ENCODE peak calls at places on chromosomes 6 and 20, in four cellular contexts. F is K562, P is GM12878, C is astrocyte. T is an unnamed sample.

GRCh38 chr6:108005961-108006360 is 48.0 kb upstream of the SEC63 start:
- DNase-seq in C (no peak), P (no peak), F (no peak), T (no peak)

GRCh38 chr6:50992704-50993625 is 174.3 kb downstream of the TFAP2B start:
- DNase-seq in P (no peak), C (no peak), F (no peak), T (no peak)

GRCh38 chr6:161414180-161414579 is 140.3 kb upstream of the AGPAT4 start:
- DNase-seq in F (no peak), P (no peak), C (no peak), T (no peak)

GRCh38 chr20:47620808-47621805 is 119.4 kb downstream of the NCOA3 start:
- DNase-seq in C (peak; percentile 49), F (peak; percentile 42), P (peak; percentile 32), T (peak; percentile 72)

GRCh38 chr6:52598123-52598823 is 21.4 kb upstream of the TRAM2 start:
- DNase-seq in P (no peak), C (peak; percentile 70), F (peak; percentile 89), T (peak; percentile 91)

GRCh38 chr6:118768904-118769325 is 117.5 kb upstream of the CEP85L start:
- DNase-seq in C (no peak), F (no peak), P (no peak), T (no peak)

GRCh38 chr20:39049148-39049547 is 87.0 kb downstream of the DHX35 start:
- DNase-seq in C (no peak), P (no peak), F (no peak), T (no peak)

GRCh38 chr20:43043887-43044286 is 145.8 kb downstream of the PTPRT start:
- DNase-seq in P (no peak), F (no peak), C (no peak), T (no peak)

GRCh38 chr6:82872092-82872635 is 193.5 kb downstream of the UBE3D start:
- DNase-seq in F (no peak), P (no peak), C (no peak), T (no peak)

GRCh38 chr6:4731996-4732395 is 44.2 kb upstream of the CDYL start:
- DNase-seq in F (no peak), C (no peak), P (no peak), T (no peak)

GRCh38 chr20:35342154-35342769 is 50.0 kb upstream of the FAM83C start:
- DNase-seq in C (peak; percentile 54), P (no peak), F (no peak), T (no peak)

GRCh38 chr6:17013701-17014100 is 88.1 kb upstream of the STMND1 start:
- DNase-seq in F (no peak), C (peak; percentile 90), P (no peak), T (no peak)

GRCh38 chr6:28947067-28947765 is 23.4 kb upstream of the TRIM27 start:
- DNase-seq in P (no peak), F (no peak), C (no peak), T (no peak)

GRCh38 chr6:38459291-38459690 is 180.4 kb downstream of the BTBD9 start:
- DNase-seq in P (no peak), C (peak; percentile 55), F (no peak), T (peak; percentile 21)

GRCh38 chr6:139983555-139984276 is 609.3 kb upstream of the CITED2 start:
- DNase-seq in P (no peak), C (no peak), F (no peak), T (no peak)

GRCh38 chr6:40413231-40413755 is 173.9 kb downstream of the LRFN2 start:
- DNase-seq in F (no peak), C (no peak), P (no peak), T (peak; percentile 49)

GRCh38 chr20:23235173-23236027 is 115.2 kb upstream of the NXT1 start:
- DNase-seq in F (peak; percentile 66), C (peak; percentile 25), P (no peak), T (peak; percentile 63)

GRCh38 chr20:560680-561079 is 17.1 kb upstream of the CSNK2A1 start:
- DNase-seq in F (no peak), P (no peak), C (no peak), T (no peak)

GRCh38 chr20:558117-558516 is 14.5 kb upstream of the CSNK2A1 start:
- DNase-seq in C (no peak), F (peak; percentile 21), P (no peak), T (no peak)

GRCh38 chr20:564195-564594 is 20.6 kb upstream of the CSNK2A1 start:
- DNase-seq in F (no peak), C (no peak), P (no peak), T (no peak)

GRCh38 chr20:562232-562897 is 18.8 kb upstream of the CSNK2A1 start:
- DNase-seq in C (no peak), P (no peak), F (no peak), T (no peak)

GRCh38 chr20:561437-562231 is 18.0 kb upstream of the CSNK2A1 start:
- DNase-seq in P (no peak), C (peak; percentile 32), F (peak; percentile 51), T (peak; percentile 80)
- TF ChIP-seq EZH2 in P (no peak), C (no peak), F (no peak), T (no peak)

GRCh38 chr20:19928379-19929360 is 88.5 kb upstream of the NAA20 start:
- DNase-seq in C (no peak), P (no peak), F (no peak), T (no peak)
- H3K27ac ChIP-seq in C (no peak overlapping the region), P (no peak overlapping the region), F (no peak overlapping the region), T (no peak overlapping the region)

DNA sequence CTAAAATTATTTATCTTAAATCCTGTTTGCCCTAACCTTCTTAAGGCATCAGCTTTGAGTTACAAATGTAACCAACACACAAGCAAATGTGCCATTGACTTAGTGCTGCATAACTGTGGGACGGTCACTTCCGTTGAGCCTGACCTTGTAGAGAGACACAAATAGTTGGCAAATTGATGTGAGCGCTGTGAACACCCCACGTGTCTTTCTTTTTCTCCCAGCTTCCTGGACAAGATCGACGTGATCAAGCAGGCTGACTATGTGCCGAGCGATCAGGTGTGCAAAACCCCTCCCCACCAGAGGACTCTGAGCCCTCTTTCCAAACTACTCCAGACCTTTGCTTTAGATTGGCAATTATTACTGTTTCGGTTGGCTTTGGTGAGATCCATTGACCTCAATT is 56.4 kb downstream of the GNAS start:
- DNase-seq in F (no peak), C (no peak), P (no peak), T (no peak)
- H3K36me3 ChIP-seq in F (peaks cover 74% of the 10 kb centered on the region), C (peaks cover 74% of the 10 kb centered on the region), P (peaks cover 53% of the 10 kb centered on the region), T (peaks cover 79% of the 10 kb centered on the region)

GRCh38 chr6:7723554-7723953 is 2.3 kb upstream of the BMP6 start:
- DNase-seq in P (no peak), C (no peak), F (no peak), T (no peak)
- TF ChIP-seq EZH2 in P (no peak), C (no peak), F (no peak), T (no peak)

GRCh38 chr6:3384346-3385143 is 72.3 kb downstream of the SLC22A23 start:
- DNase-seq in C (no peak), F (no peak), P (no peak), T (no peak)

GRCh38 chr6:3386374-3386857 is 70.4 kb downstream of the SLC22A23 start:
- DNase-seq in C (no peak), P (no peak), F (no peak), T (no peak)

GRCh38 chr6:3383525-3383924 is 73.3 kb downstream of the SLC22A23 start:
- DNase-seq in P (peak; percentile 75), C (peak; percentile 62), F (peak; percentile 74), T (no peak)

GRCh38 chr6:3382399-3383279 is 74.2 kb downstream of the SLC22A23 start:
- DNase-seq in C (peak; percentile 25), F (no peak), P (no peak), T (no peak)

GRCh38 chr6:3385660-3386151 is 71.1 kb downstream of the SLC22A23 start:
- DNase-seq in C (peak; percentile 15), F (no peak), P (no peak), T (no peak)
- H3K27ac ChIP-seq in C (no peak overlapping the region), F (no peak overlapping the region), P (no peak overlapping the region), T (no peak overlapping the region)

DNA sequence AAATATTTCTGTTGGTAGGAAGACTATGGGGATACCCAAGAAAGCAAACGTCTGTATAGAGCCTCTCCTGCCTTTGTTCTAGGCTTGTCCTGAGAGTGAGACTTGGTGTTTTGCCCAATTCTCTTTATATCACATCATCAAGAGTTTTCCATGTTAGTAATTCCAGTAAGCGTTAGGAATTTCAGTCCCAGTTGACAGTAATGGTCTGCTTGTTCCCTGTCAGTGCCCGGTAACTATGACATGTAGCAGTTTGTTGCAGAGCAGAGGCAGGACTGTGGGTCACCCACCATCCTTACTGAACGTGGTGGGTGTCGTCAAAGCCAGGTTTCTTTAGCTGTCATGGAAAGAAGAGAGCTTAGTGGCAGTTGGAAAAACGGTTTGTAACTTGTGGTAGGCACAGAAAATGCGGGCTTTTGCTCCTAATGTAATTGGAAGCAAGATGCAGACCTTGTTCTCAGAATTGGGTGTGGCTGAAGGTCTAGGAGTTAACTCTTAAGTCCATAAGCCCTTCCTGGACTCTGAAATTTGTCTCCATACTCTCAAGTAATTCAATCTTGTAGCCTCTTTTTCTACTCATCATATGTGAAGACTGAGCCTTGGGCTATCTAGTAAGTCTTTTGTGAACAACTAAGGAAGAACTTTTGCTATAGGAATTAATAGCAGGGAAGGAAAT is 188.8 kb downstream of the TMEM242 start:
- DNase-seq in F (no peak), C (peak; percentile 71), P (no peak), T (no peak)
- H3K36me3 ChIP-seq in F (peaks cover 34% of the 10 kb centered on the region), C (no peaks in the 10 kb centered on the region), P (peaks cover 29% of the 10 kb centered on the region), T (no peaks in the 10 kb centered on the region)

GRCh38 chr6:168441434-168442391 is 729 bp downstream of the SMOC2 start:
- DNase-seq in C (no peak), F (no peak), P (no peak), T (no peak)
- TF ChIP-seq EZH2 in C (peak; percentile 71), F (no peak), P (no peak), T (peak; percentile 73)

GRCh38 chr6:157047951-157048350 is 270.8 kb downstream of the ARID1B start:
- DNase-seq in C (no peak), P (no peak), F (no peak), T (peak; percentile 43)

GRCh38 chr6:157047328-157047727 is 270.1 kb downstream of the ARID1B start:
- DNase-seq in C (no peak), P (no peak), F (no peak), T (no peak)

GRCh38 chr6:157049126-157049525 is 271.9 kb downstream of the ARID1B start:
- DNase-seq in P (no peak), F (peak; percentile 35), C (no peak), T (no peak)

GRCh38 chr6:157046776-157047175 is 269.6 kb downstream of the ARID1B start:
- DNase-seq in F (no peak), C (no peak), P (no peak), T (no peak)

DNA sequence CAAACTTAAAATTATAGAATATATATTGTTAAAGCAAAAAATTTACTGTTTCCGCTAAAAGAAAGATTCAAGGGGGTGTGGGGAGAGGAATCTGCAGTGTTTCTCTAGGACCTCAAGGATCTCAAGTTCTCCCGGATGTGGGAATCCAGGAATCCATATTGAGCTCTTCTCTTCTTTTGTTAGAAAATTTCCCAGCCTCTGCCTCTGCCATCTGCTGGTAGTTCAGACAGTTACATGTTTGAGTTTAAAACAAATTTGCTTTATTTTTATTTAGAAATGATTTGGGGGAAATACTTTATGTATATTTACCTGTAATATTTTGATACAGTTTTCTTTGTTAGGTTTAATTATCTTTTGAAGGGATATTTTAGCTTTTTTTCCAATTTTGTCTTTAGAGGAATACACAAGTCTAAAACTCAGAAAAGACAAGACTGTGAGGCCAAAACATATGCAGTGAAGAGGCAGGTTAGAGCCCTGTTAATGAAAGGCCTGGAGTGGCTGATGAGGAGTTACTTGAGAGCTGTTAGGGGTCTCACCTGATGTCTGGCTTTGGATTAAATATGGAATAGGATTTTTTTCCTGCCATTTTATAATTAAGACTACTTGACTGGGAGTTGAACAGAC is 268.8 kb downstream of the ARID1B start:
- DNase-seq in F (no peak), P (no peak), C (peak; percentile 79), T (peak; percentile 71)
- H3K27ac ChIP-seq in F (no peak overlapping the region), P (no peak overlapping the region), C (peak overlapping the region; percentile 34), T (no peak overlapping the region)